ENCODE peak calls at places on chromosomes 3 and 15, in four cellular contexts. Z is Peyer's patch, X is adrenal gland, C is dorsolateral prefrontal cortex. O is an unnamed sample.

GRCh38 chr15:58587481-58587880 is 155.7 kb downstream of the LIPC start:
- DNase-seq in Z (no peak), X (no peak), C (no peak), O (no peak)

GRCh38 chr3:11385908-11386307 is 113.7 kb downstream of the ATG7 start:
- DNase-seq in Z (no peak), X (no peak), C (no peak), O (no peak)

GRCh38 chr3:122977645-122978466 is 49.7 kb downstream of the SEMA5B start:
- DNase-seq in Z (no peak), X (no peak), C (peak), O (peak)

GRCh38 chr3:45976191-45977091 is 19.2 kb downstream of the FYCO1 start:
- DNase-seq in Z (no peak), X (no peak), C (no peak), O (no peak)

GRCh38 chr3:169041677-169042171 is 621.8 kb downstream of the MECOM start:
- DNase-seq in Z (no peak), X (no peak), C (no peak), O (no peak)

GRCh38 chr3:25055981-25056380 is 372.1 kb upstream of the RARB start:
- DNase-seq in Z (no peak), X (no peak), C (no peak), O (no peak)

GRCh38 chr15:31345606-31346366 is 19.2 kb downstream of the KLF13 start:
- DNase-seq in Z (no peak), X (no peak), C (no peak), O (no peak)

GRCh38 chr3:154164387-154164786 is 43.2 kb downstream of the ARHGEF26 start:
- DNase-seq in Z (no peak), X (no peak), C (no peak), O (no peak)

GRCh38 chr3:48684054-48684349 is 1.7 kb downstream of the NCKIPSD start:
- DNase-seq in Z (no peak), X (no peak), C (no peak), O (no peak)

GRCh38 chr3:48898383-48899234 is at the start of gene SLC25A20:
- DNase-seq in Z (peak), X (peak), C (peak), O (peak)

GRCh38 chr3:33652736-33653135 is 65.3 kb downstream of the CLASP2 start:
- DNase-seq in Z (no peak), X (no peak), C (no peak), O (no peak)

GRCh38 chr3:127326341-127326740 is 38.5 kb upstream of the PRR20G start:
- DNase-seq in Z (no peak), X (no peak), C (no peak), O (no peak)

GRCh38 chr3:27387625-27388024 is 18.4 kb upstream of the NEK10 start:
- DNase-seq in Z (no peak), X (no peak), C (no peak), O (no peak)

GRCh38 chr3:11245276-11245675 is 26.9 kb upstream of the ATG7 start:
- DNase-seq in Z (no peak), X (no peak), C (no peak), O (no peak)

GRCh38 chr3:150737874-150738679 is 24.9 kb downstream of the SIAH2 start:
- DNase-seq in Z (no peak), X (peak), C (no peak), O (peak)

GRCh38 chr3:160564949-160565441 is 376 bp downstream of the KPNA4 start:
- DNase-seq in Z (peak), X (peak), C (peak), O (no peak)

GRCh38 chr3:51389423-51390183 is 1.5 kb upstream of the RBM15B start:
- DNase-seq in Z (peak), X (peak), C (peak), O (peak)

GRCh38 chr15:30922469-30923311 is 19.0 kb downstream of the FAN1 start:
- DNase-seq in Z (no peak), X (no peak), C (peak), O (peak)

GRCh38 chr3:193335031-193335430 is 43.5 kb downstream of the ATP13A5 start:
- DNase-seq in Z (no peak), X (no peak), C (no peak), O (no peak)

GRCh38 chr3:184740509-184741258 is 28.8 kb upstream of the MAGEF1 start:
- DNase-seq in Z (no peak), X (no peak), C (peak), O (peak)

GRCh38 chr15:84911879-84912660 is 27.6 kb downstream of the SLC28A1 start:
- DNase-seq in Z (peak), X (peak), C (no peak), O (no peak)

GRCh38 chr3:116331370-116331769 is 113.9 kb downstream of the LSAMP start:
- DNase-seq in Z (no peak), X (no peak), C (no peak), O (no peak)

GRCh38 chr3:130779486-130779885 is 32.9 kb upstream of the PIK3R4 start:
- DNase-seq in Z (no peak), X (no peak), C (no peak), O (no peak)

GRCh38 chr15:35867371-35867770 is 321.4 kb upstream of the DPH6 start:
- DNase-seq in Z (no peak), X (no peak), C (no peak), O (no peak)

GRCh38 chr3:108838411-108838810 is 15.8 kb downstream of the TRAT1 start:
- DNase-seq in Z (no peak), X (no peak), C (no peak), O (no peak)

GRCh38 chr3:183252973-183253363 is at the start of gene B3GNT5:
- DNase-seq in Z (peak), X (no peak), C (no peak), O (peak)

GRCh38 chr3:72259755-72260589 is 475.0 kb upstream of the PROK2 start:
- DNase-seq in Z (no peak), X (no peak), C (no peak), O (peak)

GRCh38 chr15:98518823-98519561 is 129.3 kb upstream of the IGF1R start:
- DNase-seq in Z (no peak), X (peak), C (no peak), O (peak)

GRCh38 chr3:134985841-134986520 is 190.9 kb downstream of the EPHB1 start:
- DNase-seq in Z (no peak), X (no peak), C (no peak), O (no peak)

GRCh38 chr3:162799910-162800309 is 1303.3 kb downstream of the OTOL1 start:
- DNase-seq in Z (no peak), X (no peak), C (no peak), O (no peak)
- TF ChIP-seq CTCF in Z (no peak), X (no peak), C (no peak), O (no peak)

GRCh38 chr3:171615281-171615680 is 155.1 kb upstream of the TNIK start:
- DNase-seq in Z (no peak), X (no peak), C (no peak), O (no peak)
- H3K27ac ChIP-seq in Z (no peak), X (no peak), C (no peak), O (no peak)

GRCh38 chr15:52783929-52784798 is 6.0 kb downstream of the ONECUT1 start:
- DNase-seq in Z (no peak), X (no peak), C (no peak), O (peak)
- TF ChIP-seq CTCF in Z (no peak), X (no peak), C (peak), O (peak)

GRCh38 chr15:34188711-34189110 is 21.2 kb downstream of the KATNBL1 start:
- DNase-seq in Z (no peak), X (no peak), C (no peak), O (no peak)
- H3K27ac ChIP-seq in Z (no peak), X (no peak), C (no peak), O (no peak)

GRCh38 chr3:174862101-174862500 is 3.0 kb downstream of the NAALADL2 start:
- DNase-seq in Z (no peak), X (no peak), C (no peak), O (peak)
- TF ChIP-seq CTCF in Z (no peak), X (no peak), C (no peak), O (peak)

O was measured in endodermal cell.